ENCODE peak calls at places on chromosomes 3 and 15, in ten cellular contexts. S is NB4, L is prostate gland, E is tibial artery, B is neural crest cell, G is fibroblast of lung, N is lower lobe of right lung, V is endodermal cell, I is spleen, W is A549. A is an unnamed sample.

GRCh38 chr15:44298878-44299277 is 10.4 kb downstream of the GOLM2 start:
- DNase-seq in B (no peak), N (no peak), V (peak; percentile 75), G (no peak), S (peak; percentile 11), W (peak; percentile 14), I (no peak), E (no peak), L (no peak), A (no peak)

GRCh38 chr3:172106989-172107388 is 67.6 kb downstream of the FNDC3B start:
- DNase-seq in G (peak; percentile 69), B (no peak), I (peak; percentile 79), W (no peak), E (no peak), S (peak; percentile 95), V (no peak), N (peak; percentile 70), L (no peak), A (no peak)

GRCh38 chr15:62269504-62269903 is 104.4 kb upstream of the C2CD4B start:
- DNase-seq in I (no peak), L (no peak), E (no peak), S (peak; percentile 2), G (no peak), N (no peak), V (no peak), W (no peak), B (no peak), A (no peak)

GRCh38 chr15:90412356-90413194 is 24.5 kb downstream of the IQGAP1 start:
- DNase-seq in I (no peak), L (peak; percentile 76), E (no peak), W (no peak), B (no peak), S (peak; percentile 80), G (peak; percentile 87), N (peak; percentile 63), V (peak; percentile 73), A (no peak)

GRCh38 chr3:64399205-64399800 is 174.0 kb upstream of the PRICKLE2 start:
- DNase-seq in E (no peak), B (peak; percentile 47), V (peak; percentile 78), L (peak; percentile 46), N (no peak), G (peak; percentile 50), W (peak; percentile 35), S (peak; percentile 36), I (no peak), A (peak; percentile 31)

GRCh38 chr15:33029247-33029646 is 165.3 kb downstream of the FMN1 start:
- DNase-seq in S (no peak), G (no peak), W (no peak), N (no peak), B (no peak), V (no peak), E (no peak), I (no peak), L (no peak), A (no peak)

GRCh38 chr3:183629546-183630301 is 5.7 kb upstream of the KLHL24 start:
- DNase-seq in E (no peak), W (no peak), B (no peak), N (peak; percentile 71), V (no peak), L (no peak), S (peak; percentile 45), G (no peak), I (no peak), A (no peak)

GRCh38 chr3:31157893-31158620 is 263.6 kb upstream of the GADL1 start:
- DNase-seq in I (no peak), B (no peak), E (no peak), S (no peak), G (peak; percentile 56), N (no peak), W (no peak), L (no peak), V (no peak), A (no peak)

GRCh38 chr3:155370764-155371503 is 77.5 kb upstream of the STRIT1 start:
- DNase-seq in W (no peak), S (no peak), N (no peak), I (no peak), L (no peak), G (no peak), V (no peak), E (no peak), B (no peak), A (no peak)

DNA sequence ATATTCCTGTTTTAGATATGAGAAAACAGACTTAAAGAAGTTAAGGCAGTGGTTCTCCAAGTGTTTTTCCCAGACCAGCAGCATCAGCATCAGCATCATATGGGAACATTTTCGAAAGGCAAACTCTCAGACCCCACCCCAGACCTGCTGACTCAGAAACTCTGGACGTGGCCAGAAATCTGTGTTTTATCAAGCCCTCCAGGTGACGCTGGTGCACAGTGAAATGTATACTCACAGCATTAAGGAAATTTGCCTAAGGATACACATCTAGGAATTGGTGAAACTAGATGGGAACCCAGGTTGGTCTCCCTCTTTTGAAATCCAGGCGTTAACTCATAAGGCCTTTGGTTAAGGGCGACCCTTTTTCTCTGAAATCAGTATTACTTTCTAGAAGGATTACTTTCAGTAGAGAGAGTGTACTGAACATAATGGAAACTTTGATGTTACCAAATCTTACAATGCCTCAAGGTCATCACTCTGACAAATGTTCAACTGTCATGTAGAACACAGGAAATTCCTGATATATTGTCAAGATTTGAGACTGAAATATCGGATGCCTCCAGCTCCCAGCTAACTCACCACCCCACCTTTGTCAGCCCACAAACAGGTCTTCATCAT is 910.2 kb downstream of the ROBO1 start:
- DNase-seq in N (no peak), S (no peak), V (no peak), G (peak; percentile 35), E (no peak), B (no peak), I (no peak), W (no peak), L (no peak), A (no peak)
- TF ChIP-seq CTCF in N (no peak), S (no peak), V (peak; percentile 29), G (no peak), E (no peak), B (no peak), I (no peak), W (no peak), L (no peak), A (no peak)

GRCh38 chr3:25870452-25870851 is 80.6 kb downstream of the OXSM start:
- DNase-seq in L (no peak), B (no peak), E (no peak), G (peak; percentile 2), W (no peak), V (no peak), I (no peak), S (no peak), N (no peak), A (no peak)

DNA sequence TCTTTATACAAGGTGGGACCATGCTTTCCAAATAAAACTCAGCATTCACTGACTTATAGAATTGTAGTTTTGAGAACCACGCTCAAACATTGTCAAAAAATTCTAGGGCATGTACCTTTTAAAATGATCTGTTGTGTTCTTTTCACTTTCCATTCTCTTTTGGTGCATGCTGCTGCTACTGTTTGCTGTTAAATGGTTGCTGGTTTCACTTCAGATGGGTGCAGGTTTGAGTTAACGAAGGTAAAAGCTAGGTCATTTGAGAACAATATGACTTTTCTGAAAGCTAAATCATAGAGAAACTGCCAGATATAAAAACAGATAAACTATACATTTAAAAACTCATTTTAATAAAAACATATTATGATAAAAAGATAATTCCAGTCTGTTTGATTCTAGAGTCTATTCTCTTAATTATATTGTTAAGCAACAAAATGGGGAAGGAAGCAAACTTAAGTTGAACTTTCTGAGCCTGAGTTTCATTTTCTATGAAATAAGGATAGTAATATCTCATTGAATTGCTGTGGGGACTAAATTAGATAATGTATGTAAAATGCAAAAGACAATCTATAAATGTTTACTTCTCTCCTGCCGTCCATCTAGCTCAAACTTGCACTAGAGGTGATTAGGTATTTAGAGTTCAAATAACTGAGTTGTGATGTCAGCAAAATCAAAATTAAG is 82.4 kb downstream of the OXSM start:
- DNase-seq in S (no peak), W (no peak), N (no peak), G (no peak), B (no peak), E (no peak), V (no peak), I (no peak), L (no peak), A (no peak)
- TF ChIP-seq CTCF in S (no peak), W (no peak), N (no peak), G (no peak), B (no peak), E (no peak), V (no peak), I (no peak), L (no peak), A (no peak)

GRCh38 chr3:62835594-62836236 is 39.5 kb downstream of the CADPS start:
- DNase-seq in N (no peak), L (no peak), B (no peak), S (no peak), E (no peak), G (no peak), V (no peak), W (no peak), I (no peak), A (no peak)

GRCh38 chr3:62827550-62827949 is 47.7 kb downstream of the CADPS start:
- DNase-seq in V (no peak), N (no peak), W (no peak), S (no peak), I (no peak), G (no peak), B (no peak), E (no peak), L (no peak), A (no peak)

GRCh38 chr3:62832569-62832968 is 42.6 kb downstream of the CADPS start:
- DNase-seq in I (no peak), G (no peak), V (no peak), L (no peak), S (no peak), B (no peak), E (no peak), W (no peak), N (no peak), A (no peak)

GRCh38 chr3:62837145-62837787 is 38.0 kb downstream of the CADPS start:
- DNase-seq in I (no peak), V (no peak), W (no peak), E (no peak), S (no peak), N (no peak), B (no peak), G (no peak), L (no peak), A (no peak)

DNA sequence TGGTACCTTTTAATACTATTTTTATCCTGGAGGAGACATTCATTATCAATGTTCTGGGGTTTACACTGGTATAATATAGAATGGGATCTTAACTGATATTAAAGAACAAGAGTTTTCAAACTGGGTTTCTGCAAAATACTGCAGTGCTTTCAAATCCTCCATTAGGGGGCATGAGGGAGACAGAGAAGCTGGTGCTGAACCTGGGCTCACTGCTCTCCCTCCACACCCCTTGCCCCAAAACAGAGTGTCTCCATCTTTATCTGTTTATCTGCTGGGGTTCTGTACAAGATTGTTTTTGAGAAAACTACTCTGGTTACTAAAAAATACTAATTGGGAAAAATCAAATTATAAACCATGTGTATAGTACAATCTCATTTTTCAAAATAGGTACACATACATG is 41.7 kb downstream of the CADPS start:
- DNase-seq in S (peak; percentile 3), L (no peak), W (no peak), G (peak; percentile 19), I (no peak), N (no peak), V (no peak), E (no peak), B (no peak), A (no peak)
- TF ChIP-seq CTCF in S (peak; percentile 14), L (no peak), W (no peak), G (peak; percentile 29), I (no peak), N (no peak), V (peak; percentile 82), E (no peak), B (peak; percentile 58), A (peak; percentile 50)

GRCh38 chr3:117193390-117193789 is 483.8 kb downstream of the TUSC7 start:
- DNase-seq in E (no peak), B (no peak), V (no peak), L (no peak), W (no peak), S (no peak), I (no peak), N (no peak), G (no peak), A (no peak)
- TF ChIP-seq CTCF in E (no peak), B (peak; percentile 52), V (peak; percentile 76), L (no peak), W (no peak), S (no peak), I (no peak), N (no peak), G (no peak), A (peak; percentile 24)